ENCODE peak calls at places on chromosome 9, in seven cellular contexts. One of them, this sample, is unnamed.

GRCh38 chr9:127976498-127976897 is 4.3 kb downstream of the EEIG1 start:
- DNase-seq in CD8-positive, alpha-beta T cell: peak
- DNase-seq in left ventricle myocardium inferior: no peak
- DNase-seq in Peyer's patch: peak
- DNase-seq in prostate gland: no peak
- DNase-seq in breast epithelium: peak
- DNase-seq in stomach: peak
- DNase-seq in this sample: no peak

GRCh38 chr9:25677301-25678146 is 720 bp downstream of the TUSC1 start:
- DNase-seq in CD8-positive, alpha-beta T cell: no peak
- DNase-seq in left ventricle myocardium inferior: peak
- DNase-seq in Peyer's patch: peak
- DNase-seq in prostate gland: peak
- DNase-seq in breast epithelium: peak
- DNase-seq in stomach: peak
- DNase-seq in this sample: peak

GRCh38 chr9:132531187-132531586 is 51.2 kb upstream of the BARHL1 start:
- DNase-seq in CD8-positive, alpha-beta T cell: no peak
- DNase-seq in left ventricle myocardium inferior: no peak
- DNase-seq in Peyer's patch: no peak
- DNase-seq in prostate gland: no peak
- DNase-seq in breast epithelium: no peak
- DNase-seq in stomach: no peak
- DNase-seq in this sample: no peak

GRCh38 chr9:79592736-79593493 is 21.1 kb downstream of the TLE4 start:
- DNase-seq in CD8-positive, alpha-beta T cell: no peak
- DNase-seq in left ventricle myocardium inferior: no peak
- DNase-seq in Peyer's patch: no peak
- DNase-seq in prostate gland: no peak
- DNase-seq in breast epithelium: no peak
- DNase-seq in stomach: no peak
- DNase-seq in this sample: no peak

GRCh38 chr9:94081435-94081834 is 2.8 kb upstream of the PTPDC1 start:
- DNase-seq in CD8-positive, alpha-beta T cell: no peak
- DNase-seq in left ventricle myocardium inferior: no peak
- DNase-seq in Peyer's patch: no peak
- DNase-seq in prostate gland: no peak
- DNase-seq in breast epithelium: no peak
- DNase-seq in stomach: no peak
- DNase-seq in this sample: no peak

GRCh38 chr9:34665381-34666250 is 3.2 kb upstream of the CCL27 start:
- DNase-seq in CD8-positive, alpha-beta T cell: peak
- DNase-seq in left ventricle myocardium inferior: peak
- DNase-seq in Peyer's patch: peak
- DNase-seq in prostate gland: peak
- DNase-seq in breast epithelium: peak
- DNase-seq in stomach: peak
- DNase-seq in this sample: peak

GRCh38 chr9:82406714-82407113 is 418.1 kb downstream of the SPATA31D1 start:
- DNase-seq in CD8-positive, alpha-beta T cell: no peak
- DNase-seq in left ventricle myocardium inferior: no peak
- DNase-seq in Peyer's patch: no peak
- DNase-seq in prostate gland: no peak
- DNase-seq in breast epithelium: no peak
- DNase-seq in stomach: no peak
- DNase-seq in this sample: no peak

GRCh38 chr9:109001275-109001676 is 12.0 kb downstream of the CTNNAL1 start:
- DNase-seq in CD8-positive, alpha-beta T cell: no peak
- DNase-seq in left ventricle myocardium inferior: no peak
- DNase-seq in Peyer's patch: no peak
- DNase-seq in prostate gland: no peak
- DNase-seq in breast epithelium: no peak
- DNase-seq in stomach: no peak
- DNase-seq in this sample: no peak

GRCh38 chr9:116156621-116157314 is 3.2 kb downstream of the PAPPA start:
- DNase-seq in CD8-positive, alpha-beta T cell: no peak
- DNase-seq in left ventricle myocardium inferior: peak
- DNase-seq in Peyer's patch: no peak
- DNase-seq in prostate gland: no peak
- DNase-seq in breast epithelium: no peak
- DNase-seq in stomach: peak
- DNase-seq in this sample: peak

GRCh38 chr9:72041775-72042194 is 18.6 kb downstream of the C9orf57 start:
- DNase-seq in CD8-positive, alpha-beta T cell: no peak
- DNase-seq in left ventricle myocardium inferior: peak
- DNase-seq in Peyer's patch: no peak
- DNase-seq in prostate gland: peak
- DNase-seq in breast epithelium: no peak
- DNase-seq in stomach: no peak
- DNase-seq in this sample: peak

GRCh38 chr9:129201289-129201688 is 23.2 kb upstream of the IER5L start:
- DNase-seq in CD8-positive, alpha-beta T cell: no peak
- DNase-seq in left ventricle myocardium inferior: no peak
- DNase-seq in Peyer's patch: no peak
- DNase-seq in prostate gland: no peak
- DNase-seq in breast epithelium: no peak
- DNase-seq in stomach: no peak
- DNase-seq in this sample: no peak
- H3K27ac ChIP-seq in CD8-positive, alpha-beta T cell: no peak
- H3K27ac ChIP-seq in left ventricle myocardium inferior: no peak
- H3K27ac ChIP-seq in Peyer's patch: no peak
- H3K27ac ChIP-seq in prostate gland: no peak
- H3K27ac ChIP-seq in breast epithelium: peak
- H3K27ac ChIP-seq in stomach: no peak
- H3K27ac ChIP-seq in this sample: no peak

GRCh38 chr9:91805031-91805430 is 145.0 kb downstream of the ROR2 start:
- DNase-seq in CD8-positive, alpha-beta T cell: no peak
- DNase-seq in left ventricle myocardium inferior: no peak
- DNase-seq in Peyer's patch: no peak
- DNase-seq in prostate gland: no peak
- DNase-seq in breast epithelium: no peak
- DNase-seq in stomach: peak
- DNase-seq in this sample: no peak
- TF ChIP-seq CTCF in CD8-positive, alpha-beta T cell: no peak
- TF ChIP-seq CTCF in left ventricle myocardium inferior: no peak
- TF ChIP-seq CTCF in Peyer's patch: no peak
- TF ChIP-seq CTCF in prostate gland: no peak
- TF ChIP-seq CTCF in breast epithelium: no peak
- TF ChIP-seq CTCF in stomach: no peak
- TF ChIP-seq CTCF in this sample: no peak

GRCh38 chr9:16868706-16869105 is 1.8 kb downstream of the BNC2 start:
- DNase-seq in CD8-positive, alpha-beta T cell: no peak
- DNase-seq in left ventricle myocardium inferior: no peak
- DNase-seq in Peyer's patch: no peak
- DNase-seq in prostate gland: no peak
- DNase-seq in breast epithelium: no peak
- DNase-seq in stomach: no peak
- DNase-seq in this sample: no peak

GRCh38 chr9:16867571-16868311 is 2.7 kb downstream of the BNC2 start:
- DNase-seq in CD8-positive, alpha-beta T cell: no peak
- DNase-seq in left ventricle myocardium inferior: no peak
- DNase-seq in Peyer's patch: no peak
- DNase-seq in prostate gland: peak
- DNase-seq in breast epithelium: no peak
- DNase-seq in stomach: no peak
- DNase-seq in this sample: no peak

GRCh38 chr9:16869961-16870605 is 387 bp downstream of the BNC2 start:
- DNase-seq in CD8-positive, alpha-beta T cell: no peak
- DNase-seq in left ventricle myocardium inferior: no peak
- DNase-seq in Peyer's patch: peak
- DNase-seq in prostate gland: no peak
- DNase-seq in breast epithelium: no peak
- DNase-seq in stomach: no peak
- DNase-seq in this sample: no peak

GRCh38 chr9:16870606-16871357 is at the start of gene BNC2:
- DNase-seq in CD8-positive, alpha-beta T cell: no peak
- DNase-seq in left ventricle myocardium inferior: peak
- DNase-seq in Peyer's patch: peak
- DNase-seq in prostate gland: peak
- DNase-seq in breast epithelium: no peak
- DNase-seq in stomach: no peak
- DNase-seq in this sample: peak

GRCh38 chr9:16869140-16869903 is 1.1 kb downstream of the BNC2 start:
- DNase-seq in CD8-positive, alpha-beta T cell: no peak
- DNase-seq in left ventricle myocardium inferior: no peak
- DNase-seq in Peyer's patch: no peak
- DNase-seq in prostate gland: no peak
- DNase-seq in breast epithelium: no peak
- DNase-seq in stomach: no peak
- DNase-seq in this sample: no peak
- H3K4me3 ChIP-seq in CD8-positive, alpha-beta T cell: no peak
- H3K4me3 ChIP-seq in left ventricle myocardium inferior: peak
- H3K4me3 ChIP-seq in Peyer's patch: no peak
- H3K4me3 ChIP-seq in prostate gland: peak
- H3K4me3 ChIP-seq in breast epithelium: peak
- H3K4me3 ChIP-seq in stomach: peak
- H3K4me3 ChIP-seq in this sample: no peak

GRCh38 chr9:131419029-131419614 is 25.2 kb downstream of the PRRC2B start:
- DNase-seq in CD8-positive, alpha-beta T cell: no peak
- DNase-seq in left ventricle myocardium inferior: no peak
- DNase-seq in Peyer's patch: no peak
- DNase-seq in prostate gland: no peak
- DNase-seq in breast epithelium: no peak
- DNase-seq in stomach: no peak
- DNase-seq in this sample: no peak
- H3K27ac ChIP-seq in CD8-positive, alpha-beta T cell: no peak
- H3K27ac ChIP-seq in left ventricle myocardium inferior: peak
- H3K27ac ChIP-seq in Peyer's patch: no peak
- H3K27ac ChIP-seq in prostate gland: peak
- H3K27ac ChIP-seq in breast epithelium: peak
- H3K27ac ChIP-seq in stomach: peak
- H3K27ac ChIP-seq in this sample: peak

GRCh38 chr9:16032799-16033198 is 480.0 kb downstream of the CCDC171 start:
- DNase-seq in CD8-positive, alpha-beta T cell: no peak
- DNase-seq in left ventricle myocardium inferior: no peak
- DNase-seq in Peyer's patch: no peak
- DNase-seq in prostate gland: no peak
- DNase-seq in breast epithelium: no peak
- DNase-seq in stomach: no peak
- DNase-seq in this sample: no peak
- TF ChIP-seq CTCF in CD8-positive, alpha-beta T cell: no peak
- TF ChIP-seq CTCF in left ventricle myocardium inferior: no peak
- TF ChIP-seq CTCF in Peyer's patch: no peak
- TF ChIP-seq CTCF in prostate gland: no peak
- TF ChIP-seq CTCF in breast epithelium: no peak
- TF ChIP-seq CTCF in stomach: no peak
- TF ChIP-seq CTCF in this sample: no peak

GRCh38 chr9:124045830-124046177 is 34.2 kb downstream of the LHX2 start:
- DNase-seq in CD8-positive, alpha-beta T cell: no peak
- DNase-seq in left ventricle myocardium inferior: no peak
- DNase-seq in Peyer's patch: no peak
- DNase-seq in prostate gland: no peak
- DNase-seq in breast epithelium: no peak
- DNase-seq in stomach: no peak
- DNase-seq in this sample: no peak
- H3K4me3 ChIP-seq in CD8-positive, alpha-beta T cell: no peak
- H3K4me3 ChIP-seq in left ventricle myocardium inferior: peak
- H3K4me3 ChIP-seq in Peyer's patch: peak
- H3K4me3 ChIP-seq in prostate gland: peak
- H3K4me3 ChIP-seq in breast epithelium: peak
- H3K4me3 ChIP-seq in stomach: peak
- H3K4me3 ChIP-seq in this sample: no peak

GRCh38 chr9:3876553-3876952 is 350.8 kb upstream of the RFX3 start:
- DNase-seq in CD8-positive, alpha-beta T cell: no peak
- DNase-seq in left ventricle myocardium inferior: no peak
- DNase-seq in Peyer's patch: no peak
- DNase-seq in prostate gland: no peak
- DNase-seq in breast epithelium: no peak
- DNase-seq in stomach: no peak
- DNase-seq in this sample: no peak

GRCh38 chr9:3873818-3874217 is 348.0 kb upstream of the RFX3 start:
- DNase-seq in CD8-positive, alpha-beta T cell: no peak
- DNase-seq in left ventricle myocardium inferior: no peak
- DNase-seq in Peyer's patch: no peak
- DNase-seq in prostate gland: no peak
- DNase-seq in breast epithelium: no peak
- DNase-seq in stomach: no peak
- DNase-seq in this sample: no peak

GRCh38 chr9:3874472-3875370 is 348.9 kb upstream of the RFX3 start:
- DNase-seq in CD8-positive, alpha-beta T cell: no peak
- DNase-seq in left ventricle myocardium inferior: no peak
- DNase-seq in Peyer's patch: no peak
- DNase-seq in prostate gland: no peak
- DNase-seq in breast epithelium: no peak
- DNase-seq in stomach: no peak
- DNase-seq in this sample: no peak

GRCh38 chr9:3879315-3879714 is 353.5 kb upstream of the RFX3 start:
- DNase-seq in CD8-positive, alpha-beta T cell: no peak
- DNase-seq in left ventricle myocardium inferior: no peak
- DNase-seq in Peyer's patch: no peak
- DNase-seq in prostate gland: no peak
- DNase-seq in breast epithelium: no peak
- DNase-seq in stomach: no peak
- DNase-seq in this sample: no peak

DNA sequence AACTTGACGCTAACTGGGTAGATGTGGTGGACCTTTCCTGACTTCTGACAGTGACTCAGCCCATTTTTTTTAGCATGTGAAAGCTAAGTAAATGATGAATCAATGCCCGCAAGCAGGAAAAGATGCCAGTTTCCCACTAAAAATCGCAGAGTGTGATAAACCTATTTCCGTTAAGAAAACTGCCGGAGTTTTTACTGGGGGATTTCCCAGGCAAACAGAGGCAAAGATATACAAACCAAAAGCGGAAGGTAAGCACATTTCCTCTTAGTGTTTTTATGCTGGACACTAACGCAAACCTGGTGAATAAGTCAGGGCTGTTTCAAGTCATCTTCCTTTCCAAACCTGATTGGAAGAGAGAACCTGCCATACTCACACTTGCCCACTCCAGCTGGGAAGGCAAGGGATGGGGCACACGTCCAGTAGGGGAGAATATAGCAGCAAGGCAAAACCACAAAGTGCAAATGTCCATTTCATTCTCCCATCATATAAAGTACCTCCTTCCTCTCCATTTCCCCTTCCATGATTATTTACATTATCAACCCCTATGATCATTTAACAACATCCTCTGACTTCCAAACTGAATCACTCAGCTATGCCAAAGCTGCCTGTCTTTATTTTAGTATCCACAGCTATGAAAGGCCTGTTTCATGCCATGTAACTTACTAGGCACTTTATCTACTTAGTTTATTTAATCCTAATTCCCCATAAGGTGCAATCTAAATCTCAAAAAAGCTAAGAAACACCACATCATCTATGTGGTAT is 349.8 kb upstream of the RFX3 start:
- DNase-seq in CD8-positive, alpha-beta T cell: no peak
- DNase-seq in left ventricle myocardium inferior: no peak
- DNase-seq in Peyer's patch: no peak
- DNase-seq in prostate gland: no peak
- DNase-seq in breast epithelium: no peak
- DNase-seq in stomach: no peak
- DNase-seq in this sample: no peak
- H3K27ac ChIP-seq in CD8-positive, alpha-beta T cell: no peak
- H3K27ac ChIP-seq in left ventricle myocardium inferior: no peak
- H3K27ac ChIP-seq in Peyer's patch: no peak
- H3K27ac ChIP-seq in prostate gland: no peak
- H3K27ac ChIP-seq in breast epithelium: no peak
- H3K27ac ChIP-seq in stomach: no peak
- H3K27ac ChIP-seq in this sample: peak

This sample was measured in pancreas.